ENCODE peak calls at places on chromosomes 13 and 19, in six cellular contexts. E is foreskin fibroblast, A is astrocyte, W is OCI-LY7, O is psoas muscle, X is heart left ventricle. K is an unnamed sample.

GRCh38 chr19:4914736-4915501 is 5.6 kb downstream of the UHRF1 start:
- DNase-seq in E (peak), A (peak), W (no peak), O (no peak), X (no peak), K (peak)

GRCh38 chr13:37026778-37027177 is 26.2 kb downstream of the EXOSC8 start:
- DNase-seq in E (no peak), A (no peak), W (no peak), O (no peak), X (no peak), K (no peak)

GRCh38 chr19:38650180-38650775 is 2.8 kb downstream of the ACTN4 start:
- DNase-seq in E (no peak), A (no peak), W (no peak), O (no peak), X (no peak), K (no peak)

GRCh38 chr13:100610399-100611347 is 22.1 kb upstream of the GGACT start:
- DNase-seq in E (no peak), A (no peak), W (peak), O (no peak), X (no peak), K (no peak)

GRCh38 chr13:60407095-60407494 is 10.1 kb downstream of the TDRD3 start:
- DNase-seq in E (no peak), A (no peak), W (no peak), O (no peak), X (no peak), K (no peak)

GRCh38 chr13:100707818-100708740 is 33.5 kb upstream of the TMTC4 start:
- DNase-seq in E (no peak), A (peak), W (no peak), O (no peak), X (no peak), K (no peak)

GRCh38 chr13:30802953-30803478 is 67.7 kb downstream of the ALOX5AP start:
- DNase-seq in E (peak), A (no peak), W (peak), O (peak), X (peak), K (peak)

GRCh38 chr13:89221557-89222158 is 1550.5 kb downstream of the SLITRK5 start:
- DNase-seq in E (no peak), A (no peak), W (no peak), O (no peak), X (no peak), K (no peak)

GRCh38 chr13:100490692-100491091 is 97.9 kb downstream of the GGACT start:
- DNase-seq in E (no peak), A (peak), W (no peak), O (no peak), X (no peak), K (no peak)

GRCh38 chr19:33629826-33630375 is 8.1 kb downstream of the CHST8 start:
- DNase-seq in E (no peak), A (no peak), W (no peak), O (no peak), X (no peak), K (no peak)

GRCh38 chr13:58883405-58883804 is 1251.9 kb downstream of the PCDH17 start:
- DNase-seq in E (no peak), A (no peak), W (no peak), O (no peak), X (no peak), K (no peak)

GRCh38 chr19:31232871-31233270 is 116.4 kb downstream of the TSHZ3 start:
- DNase-seq in E (peak), A (peak), W (no peak), O (no peak), X (no peak), K (peak)

GRCh38 chr13:77528834-77529500 is 6.5 kb upstream of the SCEL start:
- DNase-seq in E (no peak), A (no peak), W (no peak), O (no peak), X (no peak), K (no peak)

GRCh38 chr13:24922390-24923304 is 158.7 kb downstream of the RNF17 start:
- DNase-seq in E (peak), A (peak), W (peak), O (peak), X (peak), K (peak)

GRCh38 chr19:17557461-17557860 is 2.0 kb downstream of the COLGALT1 start:
- DNase-seq in E (peak), A (no peak), W (no peak), O (no peak), X (no peak), K (peak)

GRCh38 chr19:43412441-43412840 is 2.2 kb upstream of the TEX101 start:
- DNase-seq in E (no peak), A (no peak), W (no peak), O (no peak), X (no peak), K (no peak)

GRCh38 chr13:40233731-40234195 is 432.7 kb downstream of the FOXO1 start:
- DNase-seq in E (no peak), A (no peak), W (no peak), O (peak), X (peak), K (no peak)

GRCh38 chr13:99991013-99991805 is 9.6 kb downstream of the ZIC2 start:
- DNase-seq in E (no peak), A (no peak), W (no peak), O (no peak), X (no peak), K (no peak)

GRCh38 chr19:55179570-55180484 is at the start of gene SYT5:
- DNase-seq in E (peak), A (no peak), W (peak), O (no peak), X (peak), K (no peak)

GRCh38 chr19:49889687-49890348 is 6.9 kb downstream of the IL4I1 start:
- DNase-seq in E (peak), A (peak), W (peak), O (peak), X (peak), K (peak)

GRCh38 chr13:31477961-31478360 is 261.4 kb upstream of the RXFP2 start:
- DNase-seq in E (peak), A (peak), W (no peak), O (no peak), X (no peak), K (peak)

GRCh38 chr19:1074512-1075283 is 7.7 kb downstream of the ARHGAP45 start:
- DNase-seq in E (no peak), A (no peak), W (peak), O (peak), X (peak), K (no peak)
- H3K4me3 ChIP-seq in E (no peak), A (no peak), W (peak), O (peak), X (peak), K (no peak)

GRCh38 chr13:104843328-104843727 is 1692.1 kb downstream of the EFNB2 start:
- DNase-seq in E (no peak), A (no peak), W (no peak), O (no peak), X (no peak), K (no peak)

GRCh38 chr13:104832265-104832664 is 1703.2 kb downstream of the EFNB2 start:
- DNase-seq in E (no peak), A (no peak), W (no peak), O (no peak), X (no peak), K (no peak)

GRCh38 chr13:104841110-104841509 is 1694.4 kb downstream of the EFNB2 start:
- DNase-seq in E (no peak), A (no peak), W (no peak), O (no peak), X (no peak), K (no peak)

GRCh38 chr13:104833221-104833620 is 1702.2 kb downstream of the EFNB2 start:
- DNase-seq in E (no peak), A (no peak), W (no peak), O (no peak), X (no peak), K (no peak)

GRCh38 chr13:104837756-104838155 is 1697.7 kb downstream of the EFNB2 start:
- DNase-seq in E (no peak), A (no peak), W (no peak), O (no peak), X (no peak), K (no peak)
- H3K4me3 ChIP-seq in E (no peak), A (no peak), W (no peak), O (no peak), X (no peak), K (no peak)

DNA sequence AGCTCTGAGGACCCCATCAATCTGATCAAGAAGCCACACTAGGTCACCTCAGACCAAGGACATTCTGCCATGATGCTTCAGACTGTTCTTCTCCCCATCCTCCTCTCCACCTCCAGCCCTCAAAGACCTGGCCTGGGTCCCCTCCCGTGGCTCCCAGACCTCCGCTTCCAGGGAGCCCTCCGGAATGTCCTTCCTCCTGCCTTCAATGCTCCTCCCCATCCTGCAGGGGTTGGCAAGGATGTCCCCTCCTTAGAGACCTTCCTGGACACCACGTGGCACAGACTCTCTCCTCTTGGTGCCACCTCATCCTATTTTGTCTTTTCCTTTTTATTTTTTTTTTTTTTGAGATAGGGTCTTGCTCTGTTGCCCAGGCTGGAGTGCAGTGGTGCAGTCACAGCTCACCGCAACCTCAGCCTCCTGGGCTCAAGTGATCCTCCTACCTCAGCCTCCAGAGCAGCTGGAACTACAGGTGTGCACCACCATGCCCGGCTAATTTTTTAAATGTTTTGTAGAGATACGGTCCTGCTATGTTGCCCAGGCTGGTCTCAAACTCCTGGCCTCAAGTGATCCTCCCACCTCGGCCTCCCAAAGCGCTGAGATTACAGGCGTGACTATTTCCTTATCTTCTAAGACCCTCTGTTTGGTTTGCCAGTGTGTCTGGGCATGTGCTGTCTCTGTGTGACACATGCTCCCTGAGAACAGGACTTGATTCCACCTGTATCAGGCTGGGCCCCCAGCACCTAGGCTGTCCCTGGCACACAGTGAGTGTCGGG is 84.9 kb downstream of the GNG7 start:
- DNase-seq in E (no peak), A (no peak), W (no peak), O (no peak), X (no peak), K (no peak)
- H3K4me3 ChIP-seq in E (no peak), A (no peak), W (no peak), O (no peak), X (no peak), K (no peak)

GRCh38 chr19:48633148-48634035 is 3.8 kb downstream of the DBP start:
- DNase-seq in E (no peak), A (no peak), W (no peak), O (no peak), X (no peak), K (no peak)

GRCh38 chr19:48632692-48633147 is 4.5 kb downstream of the DBP start:
- DNase-seq in E (peak), A (no peak), W (no peak), O (no peak), X (no peak), K (peak)

GRCh38 chr19:48635263-48635965 is 1.8 kb downstream of the DBP start:
- DNase-seq in E (peak), A (no peak), W (peak), O (peak), X (peak), K (no peak)

GRCh38 chr19:48634424-48635262 is 2.5 kb downstream of the DBP start:
- DNase-seq in E (peak), A (peak), W (peak), O (peak), X (peak), K (peak)

GRCh38 chr19:48634036-48634342 is 3.2 kb downstream of the DBP start:
- DNase-seq in E (no peak), A (no peak), W (no peak), O (no peak), X (no peak), K (no peak)
- H3K4me3 ChIP-seq in E (peak), A (no peak), W (peak), O (peak), X (peak), K (peak)

GRCh38 chr13:27921421-27921960 is 1.7 kb downstream of the PDX1 start:
- DNase-seq in E (no peak), A (no peak), W (no peak), O (no peak), X (no peak), K (no peak)

GRCh38 chr13:27921961-27922910 is 2.4 kb downstream of the PDX1 start:
- DNase-seq in E (no peak), A (no peak), W (no peak), O (no peak), X (no peak), K (no peak)

GRCh38 chr13:27919934-27920676 is at the start of gene PDX1:
- DNase-seq in E (no peak), A (no peak), W (no peak), O (no peak), X (no peak), K (peak)

GRCh38 chr13:27919299-27919933 is 384 bp upstream of the PDX1 start:
- DNase-seq in E (no peak), A (no peak), W (no peak), O (no peak), X (no peak), K (no peak)

DNA sequence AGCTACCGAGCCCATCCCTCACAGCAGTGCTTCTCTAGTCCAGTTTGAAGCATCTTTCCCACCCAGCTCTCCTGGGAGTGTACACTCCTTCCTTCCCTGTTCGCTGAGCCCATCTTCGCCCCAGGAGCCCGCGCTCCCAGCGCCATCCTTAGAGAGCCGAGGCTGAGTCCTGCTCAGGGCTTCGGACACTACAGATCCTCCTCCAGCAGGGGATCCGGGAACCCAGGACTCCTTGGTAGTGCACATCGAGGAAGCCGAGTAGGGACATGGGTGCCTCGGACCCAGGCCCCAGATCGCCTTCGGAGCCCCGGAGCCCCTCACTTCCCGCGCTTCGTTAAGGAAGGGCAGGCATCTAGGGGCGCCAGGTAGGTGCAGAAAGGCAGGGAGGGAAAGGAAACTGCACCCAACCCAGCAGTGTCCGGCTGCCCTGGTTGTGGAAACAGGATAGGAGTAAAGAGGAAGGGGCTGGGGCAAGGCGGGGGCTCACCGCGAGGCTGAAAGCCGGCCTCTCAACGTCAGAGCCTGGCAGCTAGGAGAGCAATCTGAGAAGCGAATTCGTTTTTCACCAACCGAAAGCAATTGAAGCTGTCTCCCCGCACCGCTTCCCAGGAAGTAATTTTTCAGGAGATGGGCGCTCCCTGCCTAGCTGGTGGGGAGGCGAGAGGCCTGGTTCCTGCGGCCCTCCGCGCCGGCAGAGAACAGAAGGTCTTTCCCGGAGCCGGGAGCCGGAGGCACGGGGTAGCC is 1.0 kb downstream of the PDX1 start:
- DNase-seq in E (peak), A (no peak), W (no peak), O (no peak), X (no peak), K (peak)
- H3K4me3 ChIP-seq in E (peak), A (peak), W (no peak), O (peak), X (peak), K (peak)

K was measured in AG10803.